ENCODE peak calls at places on chromosomes 5 and 9, in five cellular contexts. One of them, this sample, is unnamed.

GRCh38 chr5:43874772-43875171 is 271.8 kb downstream of the NNT start:
- DNase-seq in foreskin keratinocyte: peak
- DNase-seq in foreskin fibroblast: peak
- DNase-seq in stomach: no peak
- DNase-seq in heart left ventricle: no peak
- DNase-seq in this sample: no peak

GRCh38 chr5:139908749-139909148 is 113.1 kb downstream of the PSD2 start:
- DNase-seq in foreskin keratinocyte: no peak
- DNase-seq in foreskin fibroblast: peak
- DNase-seq in stomach: peak
- DNase-seq in heart left ventricle: no peak
- DNase-seq in this sample: no peak

GRCh38 chr5:176545737-176546509 is 3.2 kb upstream of the CDHR2 start:
- DNase-seq in foreskin keratinocyte: no peak
- DNase-seq in foreskin fibroblast: no peak
- DNase-seq in stomach: peak
- DNase-seq in heart left ventricle: no peak
- DNase-seq in this sample: no peak

GRCh38 chr9:136525841-136526499 is 19.9 kb downstream of the NOTCH1 start:
- DNase-seq in foreskin keratinocyte: no peak
- DNase-seq in foreskin fibroblast: no peak
- DNase-seq in stomach: peak
- DNase-seq in heart left ventricle: no peak
- DNase-seq in this sample: no peak

GRCh38 chr9:109968702-109969450 is 188.9 kb downstream of the PALM2AKAP2 start:
- DNase-seq in foreskin keratinocyte: no peak
- DNase-seq in foreskin fibroblast: no peak
- DNase-seq in stomach: no peak
- DNase-seq in heart left ventricle: peak
- DNase-seq in this sample: no peak

GRCh38 chr5:59164041-59164830 is 581.4 kb downstream of the RAB3C start:
- DNase-seq in foreskin keratinocyte: no peak
- DNase-seq in foreskin fibroblast: peak
- DNase-seq in stomach: no peak
- DNase-seq in heart left ventricle: no peak
- DNase-seq in this sample: no peak

GRCh38 chr9:20898885-20899554 is 132.4 kb downstream of the HACD4 start:
- DNase-seq in foreskin keratinocyte: peak
- DNase-seq in foreskin fibroblast: no peak
- DNase-seq in stomach: no peak
- DNase-seq in heart left ventricle: no peak
- DNase-seq in this sample: peak

GRCh38 chr5:134887593-134888159 is 13.5 kb downstream of the TXNDC15 start:
- DNase-seq in foreskin keratinocyte: no peak
- DNase-seq in foreskin fibroblast: no peak
- DNase-seq in stomach: no peak
- DNase-seq in heart left ventricle: no peak
- DNase-seq in this sample: no peak

GRCh38 chr5:151480384-151480783 is 33.0 kb downstream of the SLC36A1 start:
- DNase-seq in foreskin keratinocyte: no peak
- DNase-seq in foreskin fibroblast: peak
- DNase-seq in stomach: no peak
- DNase-seq in heart left ventricle: no peak
- DNase-seq in this sample: no peak

GRCh38 chr5:179273441-179274145 is 71.7 kb downstream of the ADAMTS2 start:
- DNase-seq in foreskin keratinocyte: no peak
- DNase-seq in foreskin fibroblast: no peak
- DNase-seq in stomach: no peak
- DNase-seq in heart left ventricle: no peak
- DNase-seq in this sample: no peak

DNA sequence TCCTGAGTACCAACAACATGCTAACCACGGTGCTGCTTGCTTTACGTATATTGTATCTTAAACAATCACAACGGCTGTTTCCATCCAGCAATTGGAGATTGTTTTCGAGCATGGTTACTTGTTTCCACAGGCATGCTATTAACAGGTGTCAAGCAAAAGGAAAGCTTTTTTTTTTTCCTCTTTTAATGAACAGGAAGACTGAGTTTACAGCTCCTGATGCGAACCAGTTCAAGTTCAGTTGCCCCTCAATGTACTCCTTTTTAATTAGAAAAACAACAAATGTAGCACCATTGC is 186.8 kb downstream of the PDZD2 start:
- DNase-seq in foreskin keratinocyte: no peak
- DNase-seq in foreskin fibroblast: no peak
- DNase-seq in stomach: no peak
- DNase-seq in heart left ventricle: no peak
- DNase-seq in this sample: no peak
- TF ChIP-seq CTCF in foreskin keratinocyte: no peak
- TF ChIP-seq CTCF in foreskin fibroblast: no peak
- TF ChIP-seq CTCF in stomach: no peak
- TF ChIP-seq CTCF in heart left ventricle: peak
- TF ChIP-seq CTCF in this sample: peak

DNA sequence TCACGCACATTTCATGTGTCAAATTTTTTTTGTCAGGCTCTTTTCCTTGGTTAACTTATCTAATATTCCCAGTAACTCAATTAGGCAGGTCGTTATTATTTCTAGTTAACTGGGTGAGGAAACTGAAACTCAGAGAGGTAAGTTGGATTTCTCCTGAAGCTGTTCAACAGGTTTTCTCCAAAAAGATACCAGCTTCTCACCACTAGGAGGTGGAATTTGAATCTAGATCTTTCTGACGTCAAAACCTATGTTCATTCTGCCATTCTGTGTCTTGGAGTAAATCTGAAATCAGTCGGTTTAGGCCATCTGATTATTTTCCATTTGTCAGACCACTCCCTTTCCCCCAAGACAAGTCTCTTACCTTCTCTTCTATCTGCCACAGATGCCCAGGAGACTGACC is 572.9 kb downstream of the ACTL7B start:
- DNase-seq in foreskin keratinocyte: no peak
- DNase-seq in foreskin fibroblast: no peak
- DNase-seq in stomach: no peak
- DNase-seq in heart left ventricle: no peak
- DNase-seq in this sample: no peak
- TF ChIP-seq CTCF in foreskin keratinocyte: peak
- TF ChIP-seq CTCF in foreskin fibroblast: peak
- TF ChIP-seq CTCF in stomach: no peak
- TF ChIP-seq CTCF in heart left ventricle: no peak
- TF ChIP-seq CTCF in this sample: no peak

DNA sequence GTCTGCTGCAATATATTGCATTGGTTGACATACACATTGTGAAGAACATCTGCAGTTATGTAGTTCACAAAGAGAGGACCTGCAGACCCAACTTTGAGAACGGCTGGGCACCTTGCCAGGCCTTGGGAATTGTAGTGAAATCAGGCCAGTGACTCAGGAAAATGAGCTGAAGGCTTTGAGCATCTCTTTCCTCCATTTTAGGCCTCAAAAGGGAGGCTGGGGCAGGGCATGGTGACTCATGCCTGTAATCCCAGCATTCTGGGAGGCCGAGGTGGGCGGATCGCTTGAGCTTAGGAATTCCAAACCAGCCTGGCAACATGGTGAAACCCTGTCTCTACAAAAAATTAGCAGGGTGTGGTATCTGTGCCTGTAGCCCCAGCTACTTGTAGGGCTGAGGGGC is 1.4 kb upstream of the IPPK start:
- DNase-seq in foreskin keratinocyte: peak
- DNase-seq in foreskin fibroblast: peak
- DNase-seq in stomach: no peak
- DNase-seq in heart left ventricle: peak
- DNase-seq in this sample: no peak
- TF ChIP-seq CTCF in foreskin keratinocyte: no peak
- TF ChIP-seq CTCF in foreskin fibroblast: no peak
- TF ChIP-seq CTCF in stomach: no peak
- TF ChIP-seq CTCF in heart left ventricle: no peak
- TF ChIP-seq CTCF in this sample: no peak

GRCh38 chr5:148383564-148384388 is at the start of gene FBXO38:
- DNase-seq in foreskin keratinocyte: peak
- DNase-seq in foreskin fibroblast: peak
- DNase-seq in stomach: peak
- DNase-seq in heart left ventricle: peak
- DNase-seq in this sample: peak
- TF ChIP-seq CTCF in foreskin keratinocyte: peak
- TF ChIP-seq CTCF in foreskin fibroblast: no peak
- TF ChIP-seq CTCF in stomach: no peak
- TF ChIP-seq CTCF in heart left ventricle: no peak
- TF ChIP-seq CTCF in this sample: no peak

GRCh38 chr9:78144663-78145377 is 91.1 kb upstream of the CEP78 start:
- DNase-seq in foreskin keratinocyte: no peak
- DNase-seq in foreskin fibroblast: no peak
- DNase-seq in stomach: no peak
- DNase-seq in heart left ventricle: no peak
- DNase-seq in this sample: no peak
- TF ChIP-seq CTCF in foreskin keratinocyte: no peak
- TF ChIP-seq CTCF in foreskin fibroblast: no peak
- TF ChIP-seq CTCF in stomach: no peak
- TF ChIP-seq CTCF in heart left ventricle: no peak
- TF ChIP-seq CTCF in this sample: no peak

GRCh38 chr5:180785794-180786221 is 16.8 kb downstream of the MGAT1 start:
- DNase-seq in foreskin keratinocyte: peak
- DNase-seq in foreskin fibroblast: peak
- DNase-seq in stomach: peak
- DNase-seq in heart left ventricle: peak
- DNase-seq in this sample: no peak

GRCh38 chr5:180786398-180787005 is 16.1 kb downstream of the MGAT1 start:
- DNase-seq in foreskin keratinocyte: no peak
- DNase-seq in foreskin fibroblast: no peak
- DNase-seq in stomach: no peak
- DNase-seq in heart left ventricle: no peak
- DNase-seq in this sample: no peak

GRCh38 chr5:180790020-180790419 is 12.6 kb downstream of the MGAT1 start:
- DNase-seq in foreskin keratinocyte: no peak
- DNase-seq in foreskin fibroblast: no peak
- DNase-seq in stomach: no peak
- DNase-seq in heart left ventricle: no peak
- DNase-seq in this sample: peak

GRCh38 chr5:180787025-180787424 is 15.6 kb downstream of the MGAT1 start:
- DNase-seq in foreskin keratinocyte: no peak
- DNase-seq in foreskin fibroblast: no peak
- DNase-seq in stomach: no peak
- DNase-seq in heart left ventricle: peak
- DNase-seq in this sample: no peak

GRCh38 chr5:180787711-180788431 is 14.7 kb downstream of the MGAT1 start:
- DNase-seq in foreskin keratinocyte: no peak
- DNase-seq in foreskin fibroblast: no peak
- DNase-seq in stomach: no peak
- DNase-seq in heart left ventricle: no peak
- DNase-seq in this sample: peak
- TF ChIP-seq CTCF in foreskin keratinocyte: no peak
- TF ChIP-seq CTCF in foreskin fibroblast: no peak
- TF ChIP-seq CTCF in stomach: no peak
- TF ChIP-seq CTCF in heart left ventricle: no peak
- TF ChIP-seq CTCF in this sample: no peak

GRCh38 chr9:88811511-88811910 is 179.8 kb upstream of the S1PR3 start:
- DNase-seq in foreskin keratinocyte: no peak
- DNase-seq in foreskin fibroblast: no peak
- DNase-seq in stomach: no peak
- DNase-seq in heart left ventricle: no peak
- DNase-seq in this sample: no peak

GRCh38 chr9:88810826-88811225 is 180.4 kb upstream of the S1PR3 start:
- DNase-seq in foreskin keratinocyte: no peak
- DNase-seq in foreskin fibroblast: no peak
- DNase-seq in stomach: no peak
- DNase-seq in heart left ventricle: no peak
- DNase-seq in this sample: no peak

GRCh38 chr9:88813810-88814209 is 177.5 kb upstream of the S1PR3 start:
- DNase-seq in foreskin keratinocyte: no peak
- DNase-seq in foreskin fibroblast: no peak
- DNase-seq in stomach: no peak
- DNase-seq in heart left ventricle: no peak
- DNase-seq in this sample: no peak

GRCh38 chr9:88814521-88815101 is 176.7 kb upstream of the S1PR3 start:
- DNase-seq in foreskin keratinocyte: no peak
- DNase-seq in foreskin fibroblast: peak
- DNase-seq in stomach: no peak
- DNase-seq in heart left ventricle: peak
- DNase-seq in this sample: no peak

GRCh38 chr9:88812938-88813670 is 178.2 kb upstream of the S1PR3 start:
- DNase-seq in foreskin keratinocyte: no peak
- DNase-seq in foreskin fibroblast: no peak
- DNase-seq in stomach: no peak
- DNase-seq in heart left ventricle: no peak
- DNase-seq in this sample: no peak
- TF ChIP-seq CTCF in foreskin keratinocyte: no peak
- TF ChIP-seq CTCF in foreskin fibroblast: no peak
- TF ChIP-seq CTCF in stomach: no peak
- TF ChIP-seq CTCF in heart left ventricle: no peak
- TF ChIP-seq CTCF in this sample: no peak

GRCh38 chr9:16752615-16753014 is 117.9 kb downstream of the BNC2 start:
- DNase-seq in foreskin keratinocyte: no peak
- DNase-seq in foreskin fibroblast: no peak
- DNase-seq in stomach: no peak
- DNase-seq in heart left ventricle: no peak
- DNase-seq in this sample: no peak

GRCh38 chr9:16755467-16755866 is 115.0 kb downstream of the BNC2 start:
- DNase-seq in foreskin keratinocyte: no peak
- DNase-seq in foreskin fibroblast: no peak
- DNase-seq in stomach: no peak
- DNase-seq in heart left ventricle: no peak
- DNase-seq in this sample: no peak

GRCh38 chr9:16753256-16753655 is 117.2 kb downstream of the BNC2 start:
- DNase-seq in foreskin keratinocyte: no peak
- DNase-seq in foreskin fibroblast: no peak
- DNase-seq in stomach: no peak
- DNase-seq in heart left ventricle: no peak
- DNase-seq in this sample: no peak

DNA sequence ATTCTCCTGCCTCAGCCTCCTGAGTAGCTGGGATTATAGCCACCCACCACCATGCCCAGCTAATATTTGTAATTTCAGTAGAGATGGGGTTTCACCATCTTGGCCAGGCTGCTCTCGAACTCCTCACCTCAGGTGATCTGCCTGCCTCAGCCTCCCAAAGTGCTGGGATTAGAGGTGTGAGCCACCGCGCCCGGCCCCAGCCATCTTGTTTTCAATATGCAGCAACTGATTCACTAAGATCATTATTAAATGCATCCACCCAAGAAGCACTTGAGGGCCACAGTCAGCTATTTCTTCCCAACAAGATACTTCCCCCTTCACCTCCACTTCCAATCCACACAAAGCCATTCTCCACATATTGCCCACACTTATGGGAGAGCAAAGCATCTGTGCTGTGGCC is 115.8 kb downstream of the BNC2 start:
- DNase-seq in foreskin keratinocyte: no peak
- DNase-seq in foreskin fibroblast: no peak
- DNase-seq in stomach: no peak
- DNase-seq in heart left ventricle: no peak
- DNase-seq in this sample: no peak
- TF ChIP-seq CTCF in foreskin keratinocyte: no peak
- TF ChIP-seq CTCF in foreskin fibroblast: no peak
- TF ChIP-seq CTCF in stomach: no peak
- TF ChIP-seq CTCF in heart left ventricle: no peak
- TF ChIP-seq CTCF in this sample: no peak

This sample was measured in activated CD8-positive, alpha-beta T cell treated with anti-CD3 and anti-CD28 coated beads for 36 hours.